ENCODE peak calls at places on chromosome 20, in six cellular contexts. T, P, B, Q, J and L are unnamed samples.

GRCh38 chr20:24149881-24150307 is 161.3 kb upstream of the GGTLC1 start:
- DNase-seq in T (no peak), P (no peak), B (peak; percentile 52), Q (peak; percentile 47), J (no peak), L (no peak)

GRCh38 chr20:4412216-4412615 is 309.5 kb upstream of the PRND start:
- DNase-seq in T (no peak), P (no peak), B (no peak), Q (no peak), J (no peak), L (no peak)

GRCh38 chr20:17971571-17972013 is 2.8 kb downstream of the MGME1 start:
- DNase-seq in T (no peak), P (no peak), B (peak; percentile 80), Q (no peak), J (no peak), L (no peak)

GRCh38 chr20:10449270-10449669 is 14.2 kb downstream of the SLX4IP start:
- DNase-seq in T (no peak), P (no peak), B (no peak), Q (no peak), J (no peak), L (no peak)

GRCh38 chr20:46406986-46407670 is 713 bp upstream of the ELMO2 start:
- DNase-seq in T (peak; percentile 42), P (peak; percentile 19), B (peak; percentile 47), Q (no peak), J (no peak), L (no peak)

GRCh38 chr20:48749437-48749836 is 78.4 kb downstream of the PREX1 start:
- DNase-seq in T (no peak), P (no peak), B (no peak), Q (no peak), J (no peak), L (no peak)

GRCh38 chr20:19918965-19919329 is 98.2 kb upstream of the NAA20 start:
- DNase-seq in T (no peak), P (no peak), B (peak; percentile 76), Q (no peak), J (no peak), L (no peak)

GRCh38 chr20:48599748-48600469 is 227.9 kb downstream of the PREX1 start:
- DNase-seq in T (no peak), P (no peak), B (no peak), Q (no peak), J (no peak), L (no peak)

GRCh38 chr20:53692465-53693067 is 98.9 kb upstream of the ZNF217 start:
- DNase-seq in T (no peak), P (no peak), B (no peak), Q (no peak), J (no peak), L (no peak)

GRCh38 chr20:46311039-46311650 is 2.8 kb upstream of the CDH22 start:
- DNase-seq in T (no peak), P (no peak), B (peak; percentile 58), Q (no peak), J (no peak), L (no peak)

GRCh38 chr20:1934162-1934561 is 39.0 kb downstream of the SIRPA start:
- DNase-seq in T (no peak), P (no peak), B (no peak), Q (no peak), J (no peak), L (no peak)

GRCh38 chr20:57682184-57683038 is 27.4 kb downstream of the PMEPA1 start:
- DNase-seq in T (peak; percentile 57), P (no peak), B (no peak), Q (no peak), J (no peak), L (no peak)

GRCh38 chr20:5073154-5074049 is 46.4 kb downstream of the PCNA start:
- DNase-seq in T (no peak), P (peak; percentile 69), B (peak; percentile 87), Q (no peak), J (no peak), L (no peak)

GRCh38 chr20:39853050-39853449 is 836.0 kb downstream of the MAFB start:
- DNase-seq in T (no peak), P (no peak), B (no peak), Q (no peak), J (no peak), L (no peak)

GRCh38 chr20:45317826-45318225 is 9.7 kb upstream of the MATN4 start:
- DNase-seq in T (no peak), P (no peak), B (no peak), Q (no peak), J (no peak), L (no peak)

GRCh38 chr20:43770342-43770741 is 43.5 kb upstream of the GTSF1L start:
- DNase-seq in T (no peak), P (no peak), B (no peak), Q (no peak), J (no peak), L (no peak)

GRCh38 chr20:57581202-57582028 is 20.5 kb downstream of the PCK1 start:
- DNase-seq in T (no peak), P (no peak), B (no peak), Q (peak; percentile 39), J (no peak), L (no peak)

GRCh38 chr20:45355685-45356084 is 7.3 kb upstream of the SYS1 start:
- DNase-seq in T (no peak), P (no peak), B (no peak), Q (no peak), J (no peak), L (no peak)

GRCh38 chr20:42587427-42587826 is 602.3 kb downstream of the PTPRT start:
- DNase-seq in T (no peak), P (no peak), B (no peak), Q (no peak), J (no peak), L (no peak)

GRCh38 chr20:16107172-16107870 is 465.9 kb downstream of the KIF16B start:
- DNase-seq in T (no peak), P (no peak), B (no peak), Q (no peak), J (no peak), L (no peak)

GRCh38 chr20:37545516-37545915 is 17.8 kb upstream of the BLCAP start:
- DNase-seq in T (no peak), P (no peak), B (no peak), Q (no peak), J (no peak), L (no peak)

GRCh38 chr20:37543828-37544227 is 16.2 kb upstream of the BLCAP start:
- DNase-seq in T (no peak), P (no peak), B (peak; percentile 70), Q (no peak), J (no peak), L (no peak)

GRCh38 chr20:37541326-37541725 is 13.7 kb upstream of the BLCAP start:
- DNase-seq in T (no peak), P (no peak), B (no peak), Q (no peak), J (no peak), L (no peak)

GRCh38 chr20:37542281-37542680 is 14.6 kb upstream of the BLCAP start:
- DNase-seq in T (no peak), P (no peak), B (peak; percentile 81), Q (no peak), J (no peak), L (no peak)

GRCh38 chr20:37544386-37544785 is 16.7 kb upstream of the BLCAP start:
- DNase-seq in T (no peak), P (no peak), B (no peak), Q (no peak), J (no peak), L (no peak)
- H3K4me1 ChIP-seq in T (no peaks in the 10 kb centered on the region), P (no peaks in the 10 kb centered on the region), B (peaks cover 51% of the 10 kb centered on the region), Q (peaks cover 14% of the 10 kb centered on the region), J (no peaks in the 10 kb centered on the region), L (peaks cover 10% of the 10 kb centered on the region)

DNA sequence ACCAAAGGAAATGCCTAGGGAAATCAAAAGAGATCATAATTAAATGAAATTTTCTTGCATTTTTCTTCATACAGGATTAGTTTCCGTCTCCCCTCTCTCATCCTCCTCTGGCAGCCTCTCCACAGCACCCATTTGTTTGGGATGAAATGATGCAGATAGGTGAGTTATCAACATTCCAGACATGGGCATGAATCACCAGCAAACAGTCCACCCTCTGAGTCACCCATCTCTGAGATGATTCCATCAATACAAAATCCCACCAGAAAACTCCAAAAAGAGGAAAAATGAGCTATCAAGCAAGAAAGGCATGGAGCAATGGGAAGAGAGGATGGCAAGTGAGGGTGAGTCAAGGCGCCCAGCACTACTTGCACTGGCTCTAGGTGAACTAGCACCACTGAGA is 11.4 kb downstream of the MC3R start:
- DNase-seq in T (no peak), P (no peak), B (no peak), Q (no peak), J (no peak), L (no peak)
- H3K9me3 ChIP-seq in T (no peaks in the 10 kb centered on the region), P (no peaks in the 10 kb centered on the region), B (no peaks in the 10 kb centered on the region), Q (no peaks in the 10 kb centered on the region), J (peaks cover 84% of the 10 kb centered on the region), L (no peaks in the 10 kb centered on the region)

GRCh38 chr20:3248167-3248992 is 9.4 kb upstream of the SLC4A11 start:
- DNase-seq in T (no peak), P (no peak), B (no peak), Q (peak; percentile 42), J (no peak), L (no peak)
- TF ChIP-seq SIN3A in T (no peak), P (no peak), B (no peak), Q (no peak), J (no peak), L (no peak)

GRCh38 chr20:50149481-50150254 is 3.9 kb downstream of the PEDS1 start:
- DNase-seq in T (no peak), P (no peak), B (no peak), Q (no peak), J (no peak), L (no peak)

GRCh38 chr20:50144362-50144761 is 9.2 kb downstream of the PEDS1 start:
- DNase-seq in T (no peak), P (no peak), B (peak; percentile 81), Q (no peak), J (no peak), L (no peak)

GRCh38 chr20:50146214-50146613 is 7.3 kb downstream of the PEDS1 start:
- DNase-seq in T (no peak), P (no peak), B (no peak), Q (no peak), J (no peak), L (no peak)

GRCh38 chr20:50142812-50143211 is 10.7 kb downstream of the PEDS1 start:
- DNase-seq in T (no peak), P (no peak), B (no peak), Q (no peak), J (no peak), L (no peak)

DNA sequence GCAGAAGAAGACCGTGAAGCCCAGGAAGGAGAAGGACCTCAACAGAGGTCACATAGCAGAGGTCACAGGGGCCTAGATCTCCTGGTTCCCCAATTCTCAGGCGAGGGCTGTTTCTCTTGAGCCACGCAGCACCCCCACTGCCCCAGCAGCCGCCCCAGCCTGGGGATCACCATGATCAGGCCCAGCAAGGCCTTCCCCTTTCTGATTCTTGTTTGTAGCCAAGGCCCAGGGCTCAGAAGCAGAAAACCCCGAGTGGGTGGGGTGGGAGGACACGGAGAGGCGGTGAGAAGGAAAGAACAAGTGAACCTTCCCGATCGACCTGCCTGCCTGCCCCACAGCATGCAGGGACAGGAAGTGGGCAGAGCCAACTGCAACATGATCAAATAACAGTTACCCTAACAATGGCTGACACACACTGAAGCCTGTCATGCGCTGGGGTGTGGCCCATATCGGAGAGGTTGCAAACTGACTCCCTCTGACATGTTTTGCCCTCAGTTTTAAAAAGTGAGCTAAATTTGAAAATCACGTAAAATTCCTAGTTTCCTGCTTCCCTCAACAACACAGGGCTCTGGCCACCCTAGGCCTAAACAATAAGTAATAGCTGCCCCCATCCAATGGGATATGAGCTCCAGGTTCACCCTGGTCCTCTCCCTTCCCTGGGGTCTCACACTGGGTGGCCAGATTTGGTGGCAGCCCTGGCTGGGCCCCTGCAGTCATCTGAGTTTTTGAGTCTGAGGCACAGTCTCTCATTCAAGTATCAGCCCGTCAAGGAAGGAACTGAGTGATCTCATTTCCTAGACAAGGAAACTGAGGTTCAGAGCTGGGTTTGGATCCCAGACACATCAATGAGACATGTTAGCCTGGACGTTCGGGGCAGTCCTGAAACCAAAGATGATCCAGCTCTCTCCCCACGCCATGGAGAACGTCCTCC is 6.5 kb downstream of the PEDS1 start:
- DNase-seq in T (peak; percentile 45), P (no peak), B (no peak), Q (peak; percentile 51), J (no peak), L (no peak)
- H3K4me1 ChIP-seq in T (peaks cover 15% of the 10 kb centered on the region), P (peaks cover 21% of the 10 kb centered on the region), B (peaks cover 63% of the 10 kb centered on the region), Q (peaks cover 26% of the 10 kb centered on the region), J (peaks cover 26% of the 10 kb centered on the region), L (peaks cover 79% of the 10 kb centered on the region)